ENCODE peak calls at places on chromosomes 2 and 18, in ten cellular contexts. C is H9; L is GOT3; W is Kasumi-1; A is putamen; H is HTR-8/SVneo; Q is activated T-helper 1 cell treated with anti-CD3 and anti-CD28 coated beads, Interleukin-12 subunit alpha, Interleukin-12 subunit beta, Interleukin-2, Interleukin-4 antibody, amounts not matched to agents 30 ng/mL and 10 ng/mL and 1 ng/mL, durations not matched to agents 14 hours and 24 hours and 36 hours; D is GM10248; P is sciatic nerve; K is psoas muscle. S is an unnamed sample.

GRCh38 chr18:9422816-9423519 is 52.3 kb upstream of the RALBP1 start:
- DNase-seq in C (no peak), L (no peak), W (no peak), A (no peak), H (no peak), Q (no peak), D (no peak), P (no peak), K (no peak), S (no peak)

GRCh38 chr2:190891370-190891769 is 10.7 kb downstream of the GLS start:
- DNase-seq in C (no peak), L (no peak), W (peak; percentile 82), A (no peak), H (no peak), Q (no peak), D (peak; percentile 31), P (no peak), K (no peak), S (no peak)

GRCh38 chr2:222707689-222708273 is 36.3 kb downstream of the MOGAT1 start:
- DNase-seq in C (no peak), L (no peak), W (no peak), A (no peak), H (no peak), Q (no peak), D (peak; percentile 43), P (no peak), K (no peak), S (peak; percentile 85)

GRCh38 chr18:25974630-25975077 is 115.8 kb downstream of the SS18 start:
- DNase-seq in C (no peak), L (no peak), W (peak; percentile 25), A (no peak), H (no peak), Q (no peak), D (no peak), P (no peak), K (no peak), S (no peak)

GRCh38 chr18:46141199-46141598 is 37.0 kb downstream of the HAUS1 start:
- DNase-seq in C (no peak), L (no peak), W (peak; percentile 48), A (no peak), H (no peak), Q (no peak), D (no peak), P (no peak), K (no peak), S (no peak)

GRCh38 chr2:43171789-43172188 is 54.6 kb downstream of the ZFP36L2 start:
- DNase-seq in C (no peak), L (no peak), W (no peak), A (no peak), H (peak; percentile 51), Q (no peak), D (no peak), P (peak; percentile 78), K (no peak), S (no peak)

GRCh38 chr2:169491378-169491777 is 12.1 kb downstream of the BBS5 start:
- DNase-seq in C (no peak), L (no peak), W (no peak), A (no peak), H (no peak), Q (no peak), D (no peak), P (no peak), K (no peak), S (no peak)

GRCh38 chr18:57519668-57520424 is 66.7 kb downstream of the FECH start:
- DNase-seq in C (no peak), L (no peak), W (no peak), A (no peak), H (no peak), Q (no peak), D (no peak), P (no peak), K (no peak), S (no peak)

GRCh38 chr18:45171575-45172225 is 443.6 kb upstream of the SLC14A2 start:
- DNase-seq in C (no peak), L (no peak), W (no peak), A (no peak), H (no peak), Q (no peak), D (no peak), P (no peak), K (no peak), S (no peak)

GRCh38 chr2:120949957-120950590 is 214.4 kb downstream of the GLI2 start:
- DNase-seq in C (no peak), L (no peak), W (no peak), A (no peak), H (no peak), Q (no peak), D (no peak), P (no peak), K (no peak), S (no peak)